ENCODE peak calls at places on chromosomes 11 and 22, in ten cellular contexts. N is CD8-positive, alpha-beta T cell; B is A549; Y is MM.1S; C is PC-3; W is kidney; R is IMR-90; T is AG04450; A is cardiac fibroblast; P is GM23338. V is an unnamed sample.
A peak's percentile ranks its signal among the peaks of the same experiment; 100 is the strongest.

GRCh38 chr22:20741008-20741633 is 32.8 kb upstream of the SERPIND1 start:
- DNase-seq in N (no peak), B (no peak), Y (no peak), C (no peak), W (peak; percentile 48), R (no peak), T (no peak), A (no peak), P (no peak), V (no peak)

GRCh38 chr11:31096191-31096590 is 273.3 kb downstream of the DCDC1 start:
- DNase-seq in N (no peak), B (no peak), Y (no peak), C (no peak), W (no peak), R (no peak), T (no peak), A (no peak), P (no peak), V (no peak)

GRCh38 chr22:37816543-37817180 is 6.5 kb upstream of the GALR3 start:
- DNase-seq in N (no peak), B (no peak), Y (no peak), C (no peak), W (no peak), R (no peak), T (no peak), A (no peak), P (no peak), V (no peak)

GRCh38 chr22:28604961-28605360 is 74.7 kb downstream of the TTC28 start:
- DNase-seq in N (no peak), B (no peak), Y (no peak), C (no peak), W (no peak), R (peak; percentile 17), T (no peak), A (peak; percentile 39), P (peak; percentile 43), V (no peak)

GRCh38 chr11:77590194-77590591 is 440 bp downstream of the AQP11 start:
- DNase-seq in N (peak; percentile 3), B (peak; percentile 28), Y (peak; percentile 47), C (peak; percentile 73), W (no peak), R (peak; percentile 46), T (no peak), A (peak; percentile 40), P (peak; percentile 76), V (no peak)

GRCh38 chr22:25169278-25170031 is 30.2 kb upstream of the CRYBB3 start:
- DNase-seq in N (no peak), B (no peak), Y (no peak), C (peak; percentile 8), W (no peak), R (no peak), T (no peak), A (no peak), P (no peak), V (no peak)

GRCh38 chr11:32414925-32415324 is 20.4 kb downstream of the WT1 start:
- DNase-seq in N (no peak), B (no peak), Y (no peak), C (no peak), W (no peak), R (no peak), T (no peak), A (peak; percentile 52), P (no peak), V (no peak)

GRCh38 chr11:63015521-63016215 is at the start of gene SLC22A8:
- DNase-seq in N (no peak), B (no peak), Y (no peak), C (no peak), W (no peak), R (no peak), T (no peak), A (no peak), P (peak; percentile 67), V (peak; percentile 34)

GRCh38 chr11:2521681-2522630 is 77.1 kb downstream of the KCNQ1 start:
- DNase-seq in N (no peak), B (no peak), Y (no peak), C (no peak), W (peak; percentile 65), R (no peak), T (no peak), A (no peak), P (no peak), V (no peak)

GRCh38 chr11:9266132-9266736 is 1.1 kb upstream of the DENND5A start:
- DNase-seq in N (no peak), B (no peak), Y (no peak), C (no peak), W (no peak), R (no peak), T (no peak), A (no peak), P (no peak), V (no peak)

GRCh38 chr11:14542384-14542783 is 22.2 kb upstream of the PSMA1 start:
- DNase-seq in N (no peak), B (no peak), Y (no peak), C (no peak), W (no peak), R (no peak), T (no peak), A (no peak), P (no peak), V (no peak)

GRCh38 chr11:58958500-58958899 is 19.2 kb downstream of the GLYATL1 start:
- DNase-seq in N (peak; percentile 2), B (no peak), Y (peak; percentile 61), C (peak; percentile 44), W (no peak), R (no peak), T (no peak), A (no peak), P (peak; percentile 73), V (no peak)

GRCh38 chr22:30190619-30191018 is 55.9 kb downstream of the LIF start:
- DNase-seq in N (no peak), B (no peak), Y (no peak), C (no peak), W (no peak), R (no peak), T (no peak), A (no peak), P (no peak), V (no peak)

GRCh38 chr11:14566331-14567063 is 46.3 kb upstream of the PSMA1 start:
- DNase-seq in N (no peak), B (no peak), Y (peak; percentile 31), C (no peak), W (no peak), R (no peak), T (no peak), A (no peak), P (no peak), V (no peak)

GRCh38 chr22:42676059-42676607 is 26.9 kb upstream of the CYB5R3 start:
- DNase-seq in N (no peak), B (no peak), Y (no peak), C (no peak), W (no peak), R (peak; percentile 43), T (no peak), A (peak; percentile 82), P (no peak), V (no peak)

GRCh38 chr22:42673898-42674390 is 24.8 kb upstream of the CYB5R3 start:
- DNase-seq in N (no peak), B (no peak), Y (no peak), C (no peak), W (no peak), R (no peak), T (no peak), A (peak; percentile 88), P (peak; percentile 37), V (no peak)

GRCh38 chr22:42664976-42665831 is 16.0 kb upstream of the CYB5R3 start:
- DNase-seq in N (no peak), B (no peak), Y (peak; percentile 41), C (no peak), W (no peak), R (no peak), T (no peak), A (no peak), P (no peak), V (no peak)

GRCh38 chr22:42670921-42671709 is 21.9 kb upstream of the CYB5R3 start:
- DNase-seq in N (no peak), B (no peak), Y (no peak), C (peak; percentile 44), W (no peak), R (no peak), T (no peak), A (peak; percentile 72), P (no peak), V (no peak)
- H3K4me3 ChIP-seq in N (no peak overlapping the region), B (no peak overlapping the region), Y (no peak overlapping the region), C (no peak overlapping the region), W (no peak overlapping the region), R (no peak overlapping the region), T (no peak overlapping the region), A (no peak overlapping the region), P (no peak overlapping the region), V (no peak overlapping the region)

DNA sequence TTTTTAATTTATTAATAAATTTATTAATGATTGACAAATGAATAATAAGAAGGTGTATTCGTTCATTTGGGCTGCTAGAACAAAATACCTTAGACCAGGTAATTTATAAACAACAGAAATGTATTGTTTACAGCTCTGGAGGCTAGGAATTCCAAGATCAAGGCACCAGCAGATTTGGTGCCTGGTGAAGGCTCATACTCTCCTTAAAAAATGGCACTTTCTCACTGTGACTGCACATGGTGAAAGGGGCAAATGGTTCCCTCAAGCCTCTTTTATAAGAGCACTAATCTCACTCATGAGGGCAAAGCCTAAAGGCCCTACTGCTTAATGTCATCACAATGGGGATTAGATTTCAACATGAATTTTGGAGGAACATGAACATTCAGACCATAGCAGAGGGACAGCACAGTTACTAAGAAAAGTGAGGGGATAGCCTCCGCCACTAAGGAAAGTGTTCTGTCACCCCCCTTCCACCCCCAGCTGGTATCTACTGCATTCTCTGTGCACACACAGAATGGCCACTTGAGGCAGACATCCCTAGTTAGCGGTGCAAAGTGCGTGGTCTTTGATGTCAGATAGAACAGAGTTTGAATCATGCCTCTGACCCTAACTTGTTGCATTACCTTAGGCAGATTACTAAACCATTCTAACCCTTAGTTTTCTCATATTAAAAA is 47.2 kb upstream of the CEP295 start:
- DNase-seq in N (no peak), B (peak; percentile 8), Y (no peak), C (no peak), W (no peak), R (no peak), T (no peak), A (no peak), P (peak; percentile 47), V (no peak)
- TF ChIP-seq CTCF in N (no peak), B (peak; percentile 9), Y (peak; percentile 9), C (peak; percentile 49), W (no peak), R (no peak), T (peak; percentile 20), A (peak; percentile 25), P (peak; percentile 52), V (peak; percentile 33)

DNA sequence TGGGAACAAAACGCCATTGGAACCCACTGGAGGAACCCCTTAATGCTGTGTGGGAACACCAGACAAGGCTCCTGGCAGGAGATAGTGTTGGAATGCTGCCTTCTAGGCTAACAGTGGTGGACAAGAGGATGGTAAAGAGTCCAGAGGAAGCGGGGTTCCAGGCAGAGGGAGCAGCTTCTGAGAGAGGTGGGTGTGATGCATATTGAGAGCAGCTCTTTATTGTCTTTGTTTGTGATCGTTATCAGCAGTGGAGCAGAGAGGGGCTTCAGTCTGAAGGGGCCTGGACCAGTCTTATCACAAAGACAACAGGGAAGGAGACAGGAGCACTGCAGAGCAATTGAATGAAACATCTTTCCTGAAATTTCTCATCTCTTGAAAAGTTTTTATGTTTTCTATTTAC is 106.8 kb upstream of the PLET1 start:
- DNase-seq in N (no peak), B (no peak), Y (no peak), C (no peak), W (no peak), R (no peak), T (no peak), A (no peak), P (no peak), V (no peak)
- H3K4me3 ChIP-seq in N (no peak overlapping the region), B (no peak overlapping the region), Y (no peak overlapping the region), C (no peak overlapping the region), W (no peak overlapping the region), R (no peak overlapping the region), T (no peak overlapping the region), A (no peak overlapping the region), P (no peak overlapping the region), V (no peak overlapping the region)

GRCh38 chr11:24509114-24509513 is 12.3 kb downstream of the LUZP2 start:
- DNase-seq in N (no peak), B (no peak), Y (peak; percentile 25), C (peak; percentile 44), W (no peak), R (peak; percentile 41), T (no peak), A (peak; percentile 22), P (no peak), V (no peak)
- TF ChIP-seq CTCF in N (no peak), B (no peak), Y (peak; percentile 21), C (peak; percentile 55), W (peak; percentile 9), R (peak; percentile 57), T (peak; percentile 47), A (no peak), P (no peak), V (peak; percentile 44)

V was measured in retinal pigment epithelial cell.